ENCODE peak calls at places on chromosomes 7 and 10, in nine cellular contexts. H is colonic mucosa, T is uterus, N is HCT116, X is fibroblast of lung, G is adrenal gland, L is cardiac muscle cell, A is heart left ventricle, J is transverse colon. S is an unnamed sample.

GRCh38 chr10:70053212-70053895 is 708 bp downstream of the MACROH2A2 start:
- DNase-seq in H (peak; percentile 30), T (no peak), N (no peak), X (peak; percentile 24), G (no peak), L (peak; percentile 50), A (peak; percentile 69), J (no peak), S (no peak)

GRCh38 chr10:4541292-4541691 is 284.7 kb upstream of the AKR1E2 start:
- DNase-seq in H (peak; percentile 53), T (no peak), N (peak; percentile 81), X (peak; percentile 94), G (no peak), L (no peak), A (no peak), J (peak; percentile 19), S (no peak)

GRCh38 chr7:106073701-106074100 is 38.4 kb downstream of the SYPL1 start:
- DNase-seq in H (no peak), T (no peak), N (no peak), X (no peak), G (no peak), L (no peak), A (no peak), J (no peak), S (no peak)

GRCh38 chr10:29146736-29147135 is 142.1 kb upstream of the LYZL1 start:
- DNase-seq in H (no peak), T (no peak), N (no peak), X (no peak), G (no peak), L (no peak), A (no peak), J (no peak), S (no peak)

GRCh38 chr7:16025696-16026095 is 339.2 kb upstream of the MEOX2 start:
- DNase-seq in H (no peak), T (no peak), N (no peak), X (peak; percentile 5), G (no peak), L (no peak), A (no peak), J (no peak), S (no peak)

GRCh38 chr7:53119514-53119933 is 84.1 kb downstream of the POM121L12 start:
- DNase-seq in H (no peak), T (no peak), N (no peak), X (peak; percentile 75), G (no peak), L (peak; percentile 29), A (no peak), J (no peak), S (no peak)

GRCh38 chr10:53361936-53362335 is 589.4 kb upstream of the MBL2 start:
- DNase-seq in H (no peak), T (no peak), N (no peak), X (no peak), G (no peak), L (no peak), A (no peak), J (no peak), S (no peak)

GRCh38 chr7:150876817-150877526 is 24.7 kb downstream of the AOC1 start:
- DNase-seq in H (peak; percentile 77), T (peak; percentile 58), N (peak; percentile 87), X (peak; percentile 68), G (peak; percentile 72), L (peak; percentile 79), A (no peak), J (peak; percentile 66), S (no peak)

GRCh38 chr10:43197834-43198681 is 59.8 kb downstream of the CSGALNACT2 start:
- DNase-seq in H (no peak), T (peak; percentile 6), N (no peak), X (no peak), G (peak; percentile 51), L (no peak), A (no peak), J (no peak), S (peak; percentile 36)

GRCh38 chr7:17434841-17435692 is 136.6 kb downstream of the AHR start:
- DNase-seq in H (no peak), T (no peak), N (no peak), X (no peak), G (no peak), L (no peak), A (no peak), J (no peak), S (no peak)

GRCh38 chr7:100612730-100613446 is 548 bp downstream of the MOSPD3 start:
- DNase-seq in H (peak; percentile 25), T (no peak), N (no peak), X (no peak), G (peak; percentile 62), L (no peak), A (no peak), J (no peak), S (no peak)

GRCh38 chr10:1240341-1240775 is 184.2 kb downstream of the WDR37 start:
- DNase-seq in H (no peak), T (no peak), N (no peak), X (no peak), G (no peak), L (no peak), A (no peak), J (peak; percentile 12), S (no peak)

GRCh38 chr10:125060486-125060850 is 99.9 kb downstream of the CTBP2 start:
- DNase-seq in H (no peak), T (peak; percentile 56), N (no peak), X (peak; percentile 87), G (no peak), L (no peak), A (no peak), J (no peak), S (no peak)

GRCh38 chr7:44973610-44974401 is 5.0 kb downstream of the MYO1G start:
- DNase-seq in H (peak; percentile 40), T (no peak), N (no peak), X (no peak), G (peak; percentile 87), L (no peak), A (no peak), J (peak; percentile 68), S (no peak)

GRCh38 chr7:103487419-103487818 is 41.4 kb upstream of the SLC26A5 start:
- DNase-seq in H (peak; percentile 32), T (no peak), N (no peak), X (no peak), G (no peak), L (no peak), A (no peak), J (no peak), S (no peak)
- TF ChIP-seq CTCF in H (no peak), T (no peak), N (no peak), X (no peak), G (no peak), L (no peak), A (no peak), J (no peak), S (no peak)

GRCh38 chr10:102648269-102648888 is 4.1 kb downstream of the TRIM8 start:
- DNase-seq in H (no peak), T (no peak), N (no peak), X (no peak), G (no peak), L (no peak), A (peak; percentile 51), J (no peak), S (peak; percentile 42)

GRCh38 chr10:102645741-102646609 is 1.7 kb downstream of the TRIM8 start:
- DNase-seq in H (peak; percentile 91), T (peak; percentile 90), N (peak; percentile 82), X (peak; percentile 96), G (peak; percentile 91), L (peak; percentile 68), A (peak; percentile 95), J (peak; percentile 87), S (peak; percentile 93)

GRCh38 chr10:102647433-102648268 is 3.4 kb downstream of the TRIM8 start:
- DNase-seq in H (no peak), T (no peak), N (no peak), X (no peak), G (no peak), L (no peak), A (peak; percentile 33), J (no peak), S (peak; percentile 50)

GRCh38 chr10:102645388-102645740 is 1.1 kb downstream of the TRIM8 start:
- DNase-seq in H (peak; percentile 79), T (peak; percentile 76), N (peak; percentile 39), X (peak; percentile 67), G (peak; percentile 96), L (peak; percentile 68), A (peak; percentile 84), J (peak; percentile 80), S (peak; percentile 88)

DNA sequence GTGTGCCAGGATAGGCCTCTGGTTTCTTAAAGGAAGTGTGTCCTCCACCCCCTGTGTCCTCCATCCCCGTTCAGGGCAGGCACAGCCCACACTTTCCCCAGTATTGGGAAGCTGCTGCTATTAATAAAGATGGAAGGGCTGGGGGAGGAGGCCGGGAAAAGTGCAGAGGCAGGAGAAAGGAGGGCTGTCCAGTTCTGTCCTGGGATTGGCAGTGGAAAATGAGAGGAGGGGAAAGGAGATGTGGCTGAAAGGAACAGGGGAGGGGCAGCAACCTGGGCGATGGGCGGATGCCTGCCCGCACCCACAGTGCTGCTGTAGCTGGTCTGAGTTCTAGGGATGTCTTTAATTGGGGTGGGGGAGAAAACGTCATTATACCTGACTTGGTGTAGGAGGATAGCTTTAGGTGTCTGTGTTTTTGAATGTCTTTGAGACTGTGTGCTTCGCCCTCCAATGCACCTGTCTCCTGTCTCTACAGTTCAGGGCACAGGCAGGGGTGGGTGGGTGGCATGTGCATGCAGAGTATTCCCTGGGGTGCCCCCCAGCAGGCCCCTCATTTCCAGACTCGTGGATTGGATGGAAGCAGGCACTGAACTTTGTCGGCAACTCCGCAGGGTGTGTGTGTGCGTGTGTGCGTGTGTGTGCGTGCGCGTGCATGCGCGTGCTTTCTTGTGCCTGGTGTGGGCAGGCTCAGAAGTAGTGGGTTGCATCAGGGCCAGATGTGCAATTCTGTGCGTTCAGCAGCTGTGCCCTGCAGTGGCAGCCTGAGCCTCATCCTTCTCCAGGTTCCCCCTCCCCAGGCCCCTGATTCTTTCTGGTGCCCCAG is 2.5 kb downstream of the TRIM8 start:
- DNase-seq in H (peak; percentile 63), T (no peak), N (peak; percentile 32), X (no peak), G (peak; percentile 75), L (peak; percentile 82), A (peak; percentile 66), J (peak; percentile 46), S (peak; percentile 60)
- H3K4me1 ChIP-seq in H (peaks cover 35% of the 10 kb centered on the region), T (no peaks in the 10 kb centered on the region), N (peaks cover 41% of the 10 kb centered on the region), X (peaks cover 32% of the 10 kb centered on the region), G (peaks cover 52% of the 10 kb centered on the region), L (peaks cover 33% of the 10 kb centered on the region), A (peaks cover 53% of the 10 kb centered on the region), J (peaks cover 59% of the 10 kb centered on the region), S (peaks cover 54% of the 10 kb centered on the region)

GRCh38 chr7:18906901-18907300 is 210.5 kb downstream of the TWIST1 start:
- DNase-seq in H (no peak), T (no peak), N (no peak), X (no peak), G (no peak), L (no peak), A (no peak), J (no peak), S (no peak)
- TF ChIP-seq CTCF in H (no peak), T (no peak), N (peak; percentile 10), X (no peak), G (no peak), L (peak; percentile 5), A (no peak), J (no peak), S (no peak)

DNA sequence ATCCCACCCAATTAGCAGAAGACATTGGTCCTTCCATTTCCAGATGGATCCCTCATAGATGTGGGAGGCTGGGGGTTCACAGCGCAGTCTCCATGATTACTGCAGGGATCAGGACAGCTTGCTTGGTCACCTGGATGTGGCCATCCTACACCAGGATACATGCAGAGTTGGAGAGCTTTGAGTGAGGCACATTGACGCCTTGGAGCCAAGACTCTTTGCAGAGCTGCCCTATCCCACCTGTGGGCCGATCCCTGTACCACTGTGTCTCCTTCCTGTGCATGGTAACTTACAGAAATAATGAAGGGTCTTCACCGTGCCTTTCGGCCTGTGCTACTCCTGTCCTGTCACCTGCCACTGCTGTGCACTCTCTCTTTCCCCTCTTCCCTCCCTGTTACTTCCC is 444.8 kb downstream of the GLRX3 start:
- DNase-seq in H (no peak), T (no peak), N (no peak), X (no peak), G (no peak), L (no peak), A (no peak), J (no peak), S (no peak)
- H3K4me1 ChIP-seq in H (no peaks in the 10 kb centered on the region), T (no peaks in the 10 kb centered on the region), N (no peaks in the 10 kb centered on the region), X (no peaks in the 10 kb centered on the region), G (no peaks in the 10 kb centered on the region), L (no peaks in the 10 kb centered on the region), A (no peaks in the 10 kb centered on the region), J (no peaks in the 10 kb centered on the region), S (no peaks in the 10 kb centered on the region)

S was measured in psoas muscle.